ENCODE peak calls at places on chromosome 20, in ten cellular contexts. One of them, this sample, is unnamed.
A peak's percentile ranks its signal among the peaks of the same experiment; 100 is the strongest.

GRCh38 chr20:63054103-63054474 is 47.3 kb upstream of the BHLHE23 start:
- DNase-seq in right lobe of liver: peak; percentile 23
- DNase-seq in left colon: no peak
- DNase-seq in RWPE1: no peak
- DNase-seq in activated T-cell treated with anti-CD3 and anti-CD28 coated beads for 1 hour: no peak
- DNase-seq in lower leg skin: no peak
- DNase-seq in substantia nigra: no peak
- DNase-seq in RPMI8226: no peak
- DNase-seq in SK-N-SH: no peak
- DNase-seq in endodermal cell: peak; percentile 30
- DNase-seq in this sample: peak; percentile 7

GRCh38 chr20:38633577-38634093 is 32.0 kb downstream of the ARHGAP40 start:
- DNase-seq in right lobe of liver: peak; percentile 56
- DNase-seq in left colon: peak; percentile 33
- DNase-seq in RWPE1: peak; percentile 88
- DNase-seq in activated T-cell treated with anti-CD3 and anti-CD28 coated beads for 1 hour: peak; percentile 37
- DNase-seq in lower leg skin: no peak
- DNase-seq in substantia nigra: no peak
- DNase-seq in RPMI8226: peak; percentile 67
- DNase-seq in SK-N-SH: peak; percentile 86
- DNase-seq in endodermal cell: peak; percentile 95
- DNase-seq in this sample: peak; percentile 55

GRCh38 chr20:3980260-3981131 is 34.9 kb downstream of the RNF24 start:
- DNase-seq in right lobe of liver: no peak
- DNase-seq in left colon: no peak
- DNase-seq in RWPE1: peak; percentile 18
- DNase-seq in activated T-cell treated with anti-CD3 and anti-CD28 coated beads for 1 hour: no peak
- DNase-seq in lower leg skin: no peak
- DNase-seq in substantia nigra: no peak
- DNase-seq in RPMI8226: peak; percentile 80
- DNase-seq in SK-N-SH: peak; percentile 19
- DNase-seq in endodermal cell: no peak
- DNase-seq in this sample: no peak

GRCh38 chr20:38680492-38681118 is 43.7 kb upstream of the SLC32A1 start:
- DNase-seq in right lobe of liver: no peak
- DNase-seq in left colon: no peak
- DNase-seq in RWPE1: peak; percentile 65
- DNase-seq in activated T-cell treated with anti-CD3 and anti-CD28 coated beads for 1 hour: peak; percentile 14
- DNase-seq in lower leg skin: no peak
- DNase-seq in substantia nigra: no peak
- DNase-seq in RPMI8226: peak; percentile 61
- DNase-seq in SK-N-SH: no peak
- DNase-seq in endodermal cell: peak; percentile 91
- DNase-seq in this sample: no peak

GRCh38 chr20:36493801-36494114 is 47.6 kb upstream of the MYL9 start:
- DNase-seq in right lobe of liver: peak; percentile 62
- DNase-seq in left colon: peak; percentile 34
- DNase-seq in RWPE1: no peak
- DNase-seq in activated T-cell treated with anti-CD3 and anti-CD28 coated beads for 1 hour: no peak
- DNase-seq in lower leg skin: peak; percentile 40
- DNase-seq in substantia nigra: peak; percentile 47
- DNase-seq in RPMI8226: peak; percentile 20
- DNase-seq in SK-N-SH: no peak
- DNase-seq in endodermal cell: no peak
- DNase-seq in this sample: peak; percentile 70

GRCh38 chr20:60964911-60965310 is 287.1 kb upstream of the CDH4 start:
- DNase-seq in right lobe of liver: no peak
- DNase-seq in left colon: no peak
- DNase-seq in RWPE1: no peak
- DNase-seq in activated T-cell treated with anti-CD3 and anti-CD28 coated beads for 1 hour: no peak
- DNase-seq in lower leg skin: no peak
- DNase-seq in substantia nigra: no peak
- DNase-seq in RPMI8226: no peak
- DNase-seq in SK-N-SH: no peak
- DNase-seq in endodermal cell: no peak
- DNase-seq in this sample: no peak

GRCh38 chr20:63628246-63628975 is 1.5 kb upstream of the GMEB2 start:
- DNase-seq in right lobe of liver: peak; percentile 72
- DNase-seq in left colon: peak; percentile 69
- DNase-seq in RWPE1: peak; percentile 90
- DNase-seq in activated T-cell treated with anti-CD3 and anti-CD28 coated beads for 1 hour: no peak
- DNase-seq in lower leg skin: no peak
- DNase-seq in substantia nigra: no peak
- DNase-seq in RPMI8226: peak; percentile 83
- DNase-seq in SK-N-SH: peak; percentile 70
- DNase-seq in endodermal cell: peak; percentile 60
- DNase-seq in this sample: peak; percentile 80

GRCh38 chr20:46260480-46260879 is 47.8 kb downstream of the CDH22 start:
- DNase-seq in right lobe of liver: peak; percentile 91
- DNase-seq in left colon: no peak
- DNase-seq in RWPE1: peak; percentile 22
- DNase-seq in activated T-cell treated with anti-CD3 and anti-CD28 coated beads for 1 hour: no peak
- DNase-seq in lower leg skin: no peak
- DNase-seq in substantia nigra: peak; percentile 20
- DNase-seq in RPMI8226: no peak
- DNase-seq in SK-N-SH: no peak
- DNase-seq in endodermal cell: no peak
- DNase-seq in this sample: no peak

GRCh38 chr20:61387204-61387958 is 135.3 kb downstream of the CDH4 start:
- DNase-seq in right lobe of liver: no peak
- DNase-seq in left colon: peak; percentile 16
- DNase-seq in RWPE1: peak; percentile 98
- DNase-seq in activated T-cell treated with anti-CD3 and anti-CD28 coated beads for 1 hour: no peak
- DNase-seq in lower leg skin: no peak
- DNase-seq in substantia nigra: no peak
- DNase-seq in RPMI8226: peak; percentile 67
- DNase-seq in SK-N-SH: peak; percentile 87
- DNase-seq in endodermal cell: peak; percentile 85
- DNase-seq in this sample: no peak

GRCh38 chr20:2688041-2688591 is 4.5 kb upstream of the EBF4 start:
- DNase-seq in right lobe of liver: no peak
- DNase-seq in left colon: peak; percentile 69
- DNase-seq in RWPE1: no peak
- DNase-seq in activated T-cell treated with anti-CD3 and anti-CD28 coated beads for 1 hour: peak; percentile 62
- DNase-seq in lower leg skin: no peak
- DNase-seq in substantia nigra: peak; percentile 50
- DNase-seq in RPMI8226: peak; percentile 78
- DNase-seq in SK-N-SH: peak; percentile 76
- DNase-seq in endodermal cell: peak; percentile 92
- DNase-seq in this sample: peak; percentile 69

GRCh38 chr20:58014628-58015315 is 213.7 kb downstream of the ANKRD60 start:
- DNase-seq in right lobe of liver: peak; percentile 16
- DNase-seq in left colon: no peak
- DNase-seq in RWPE1: peak; percentile 89
- DNase-seq in activated T-cell treated with anti-CD3 and anti-CD28 coated beads for 1 hour: no peak
- DNase-seq in lower leg skin: no peak
- DNase-seq in substantia nigra: no peak
- DNase-seq in RPMI8226: no peak
- DNase-seq in SK-N-SH: no peak
- DNase-seq in endodermal cell: no peak
- DNase-seq in this sample: no peak

GRCh38 chr20:20566523-20566922 is 145.9 kb downstream of the RALGAPA2 start:
- DNase-seq in right lobe of liver: no peak
- DNase-seq in left colon: no peak
- DNase-seq in RWPE1: no peak
- DNase-seq in activated T-cell treated with anti-CD3 and anti-CD28 coated beads for 1 hour: no peak
- DNase-seq in lower leg skin: no peak
- DNase-seq in substantia nigra: no peak
- DNase-seq in RPMI8226: no peak
- DNase-seq in SK-N-SH: no peak
- DNase-seq in endodermal cell: no peak
- DNase-seq in this sample: no peak

This sample was measured in mucosa of descending colon.